ENCODE peak calls at places on chromosomes 16 and 17, in five cellular contexts. T is C1 segment of cervical spinal cord, N is germinal center, K is HuH-7.5, H is GM23338. P is an unnamed sample.
A peak's percentile ranks its signal among the peaks of the same experiment; 100 is the strongest.

GRCh38 chr16:70348991-70349390 is 2.3 kb downstream of the DDX19A start:
- DNase-seq in T (no peak), H (no peak), K (no peak), N (no peak), P (no peak)

GRCh38 chr16:67241008-67241900 is 6.0 kb downstream of the FHOD1 start:
- DNase-seq in K (no peak), N (no peak), T (no peak), H (peak; percentile 36), P (no peak)

GRCh38 chr17:9905902-9906301 is 831 bp upstream of the RCVRN start:
- DNase-seq in K (peak; percentile 15), T (no peak), N (peak; percentile 62), H (peak; percentile 77), P (no peak)

GRCh38 chr16:89202422-89203215 is 2.3 kb upstream of the SLC22A31 start:
- DNase-seq in H (peak; percentile 57), N (no peak), K (no peak), T (no peak), P (no peak)

GRCh38 chr17:51258756-51259573 is 884 bp downstream of the MBTD1 start:
- DNase-seq in T (no peak), H (no peak), K (no peak), N (peak; percentile 14), P (peak; percentile 68)

GRCh38 chr17:41967141-41967920 is 736 bp downstream of the CNP start:
- DNase-seq in H (peak; percentile 58), T (no peak), N (peak; percentile 51), K (peak; percentile 31), P (peak; percentile 98)

GRCh38 chr16:80447263-80447662 is 93.5 kb upstream of the DYNLRB2 start:
- DNase-seq in K (no peak), T (no peak), N (no peak), H (no peak), P (no peak)

GRCh38 chr17:79888811-79889634 is 49.8 kb upstream of the CBX4 start:
- DNase-seq in T (no peak), N (no peak), K (no peak), H (no peak), P (no peak)

P was measured in pons.